ENCODE peak calls at places on chromosomes 1 and 21, in nine cellular contexts. I, E, O, K, X, T, D, W and F are unnamed samples.

GRCh38 chr1:181587870-181588438 is 104.6 kb downstream of the CACNA1E start:
- DNase-seq in I (no peak), E (no peak), O (peak; percentile 23), K (no peak), X (peak; percentile 6), T (no peak), D (no peak), W (no peak), F (peak; percentile 56)

GRCh38 chr1:168304865-168305264 is 24.2 kb downstream of the TBX19 start:
- DNase-seq in I (no peak), E (no peak), O (no peak), K (no peak), X (no peak), T (no peak), D (no peak), W (no peak), F (no peak)

GRCh38 chr1:172826096-172826741 is 167.3 kb downstream of the FASLG start:
- DNase-seq in I (peak; percentile 95), E (no peak), O (peak; percentile 39), K (peak; percentile 76), X (peak; percentile 21), T (no peak), D (no peak), W (peak; percentile 68), F (no peak)

GRCh38 chr21:42280356-42281195 is 34.6 kb downstream of the TFF3 start:
- DNase-seq in I (no peak), E (peak; percentile 66), O (no peak), K (no peak), X (no peak), T (no peak), D (no peak), W (no peak), F (no peak)

GRCh38 chr1:63362578-63362977 is 4.8 kb upstream of the ALG6 start:
- DNase-seq in I (no peak), E (no peak), O (no peak), K (no peak), X (no peak), T (no peak), D (no peak), W (no peak), F (no peak)

GRCh38 chr1:23150742-23151141 is 17.9 kb downstream of the LUZP1 start:
- DNase-seq in I (no peak), E (no peak), O (no peak), K (no peak), X (no peak), T (no peak), D (no peak), W (no peak), F (no peak)

GRCh38 chr1:57844382-57844980 is 420.6 kb upstream of the DAB1 start:
- DNase-seq in I (no peak), E (no peak), O (no peak), K (no peak), X (no peak), T (no peak), D (no peak), W (peak; percentile 40), F (no peak)

GRCh38 chr1:46520063-46520911 is 30.7 kb downstream of the DMBX1 start:
- DNase-seq in I (peak; percentile 70), E (peak; percentile 80), O (peak; percentile 92), K (peak; percentile 31), X (no peak), T (peak; percentile 51), D (no peak), W (peak; percentile 77), F (peak; percentile 87)

GRCh38 chr21:15243356-15243755 is 178.6 kb upstream of the NRIP1 start:
- DNase-seq in I (no peak), E (no peak), O (no peak), K (no peak), X (no peak), T (no peak), D (no peak), W (no peak), F (peak; percentile 44)

GRCh38 chr1:27349784-27350672 is 8.2 kb downstream of the SYTL1 start:
- DNase-seq in I (peak; percentile 76), E (peak; percentile 89), O (peak; percentile 92), K (peak; percentile 10), X (no peak), T (peak; percentile 52), D (no peak), W (peak; percentile 54), F (peak; percentile 94)

GRCh38 chr1:45876000-45876399 is 72.6 kb downstream of the MAST2 start:
- DNase-seq in I (no peak), E (no peak), O (no peak), K (no peak), X (no peak), T (no peak), D (no peak), W (no peak), F (no peak)

GRCh38 chr1:3141836-3142235 is 72.8 kb downstream of the PRDM16 start:
- DNase-seq in I (no peak), E (no peak), O (no peak), K (no peak), X (no peak), T (no peak), D (no peak), W (no peak), F (no peak)

GRCh38 chr1:51768971-51769601 is 109.4 kb downstream of the NRDC start:
- DNase-seq in I (peak; percentile 85), E (no peak), O (peak; percentile 68), K (no peak), X (peak; percentile 68), T (no peak), D (no peak), W (peak; percentile 71), F (peak; percentile 57)

GRCh38 chr1:68107771-68108170 is 57.3 kb upstream of the DIRAS3 start:
- DNase-seq in I (peak; percentile 57), E (no peak), O (no peak), K (no peak), X (no peak), T (no peak), D (no peak), W (peak; percentile 44), F (no peak)

GRCh38 chr1:235074335-235075120 is 54.1 kb downstream of the TOMM20 start:
- DNase-seq in I (peak; percentile 68), E (no peak), O (peak; percentile 70), K (peak; percentile 68), X (peak; percentile 87), T (no peak), D (no peak), W (peak; percentile 79), F (no peak)

GRCh38 chr1:19682257-19682656 is 17.6 kb downstream of the HTR6 start:
- DNase-seq in I (peak; percentile 80), E (no peak), O (no peak), K (peak; percentile 59), X (no peak), T (no peak), D (no peak), W (peak; percentile 84), F (no peak)

GRCh38 chr1:168637350-168637991 is 61.1 kb downstream of the XCL1 start:
- DNase-seq in I (peak; percentile 61), E (no peak), O (peak; percentile 76), K (no peak), X (peak; percentile 64), T (no peak), D (no peak), W (peak; percentile 67), F (no peak)

GRCh38 chr1:71948561-71948960 is 333.8 kb downstream of the NEGR1 start:
- DNase-seq in I (no peak), E (no peak), O (no peak), K (no peak), X (no peak), T (no peak), D (no peak), W (no peak), F (no peak)

GRCh38 chr21:31408306-31409088 is 64.4 kb upstream of the TIAM1 start:
- DNase-seq in I (no peak), E (no peak), O (no peak), K (no peak), X (no peak), T (no peak), D (no peak), W (no peak), F (no peak)

GRCh38 chr1:53070621-53071020 is 8.6 kb downstream of the PODN start:
- DNase-seq in I (no peak), E (peak; percentile 79), O (no peak), K (no peak), X (no peak), T (no peak), D (no peak), W (no peak), F (no peak)

GRCh38 chr21:38333290-38334272 is 76.8 kb downstream of the KCNJ15 start:
- DNase-seq in I (peak; percentile 59), E (no peak), O (no peak), K (no peak), X (peak; percentile 20), T (no peak), D (no peak), W (no peak), F (peak; percentile 57)
- TF ChIP-seq CTCF in I (peak; percentile 56), E (peak; percentile 12), O (peak; percentile 20), K (peak; percentile 28), X (peak; percentile 23), T (no peak), D (no peak), W (no peak), F (peak; percentile 77)

DNA sequence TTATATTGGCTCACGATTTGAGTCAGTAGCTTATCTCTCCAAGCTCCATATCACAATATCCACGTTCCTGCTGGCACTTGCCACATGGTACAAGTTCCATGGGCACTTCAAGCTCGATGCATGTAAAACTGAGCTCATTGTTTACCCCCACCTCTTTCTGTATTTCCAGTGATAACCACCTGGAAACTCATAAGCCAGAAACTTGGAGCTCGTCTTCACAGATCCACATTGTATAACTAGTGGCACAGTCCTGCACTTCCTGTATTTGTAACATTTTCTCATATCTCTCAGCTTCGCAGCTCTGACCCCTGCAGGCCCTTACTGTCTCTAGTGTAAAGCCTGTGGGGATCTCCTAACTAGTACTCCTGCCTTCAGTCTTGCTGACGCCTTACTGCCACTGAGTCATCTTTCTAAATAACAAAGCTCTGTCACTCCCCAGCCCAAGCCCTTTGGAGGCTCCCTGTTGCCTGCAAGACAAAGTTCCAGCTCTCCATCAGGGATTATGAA is 6.5 kb upstream of the C2CD4D start:
- DNase-seq in I (peak; percentile 65), E (no peak), O (no peak), K (no peak), X (peak; percentile 32), T (no peak), D (no peak), W (peak; percentile 80), F (peak; percentile 84)
- TF ChIP-seq CTCF in I (peak; percentile 20), E (no peak), O (no peak), K (peak; percentile 4), X (no peak), T (no peak), D (no peak), W (peak; percentile 25), F (peak; percentile 35)

DNA sequence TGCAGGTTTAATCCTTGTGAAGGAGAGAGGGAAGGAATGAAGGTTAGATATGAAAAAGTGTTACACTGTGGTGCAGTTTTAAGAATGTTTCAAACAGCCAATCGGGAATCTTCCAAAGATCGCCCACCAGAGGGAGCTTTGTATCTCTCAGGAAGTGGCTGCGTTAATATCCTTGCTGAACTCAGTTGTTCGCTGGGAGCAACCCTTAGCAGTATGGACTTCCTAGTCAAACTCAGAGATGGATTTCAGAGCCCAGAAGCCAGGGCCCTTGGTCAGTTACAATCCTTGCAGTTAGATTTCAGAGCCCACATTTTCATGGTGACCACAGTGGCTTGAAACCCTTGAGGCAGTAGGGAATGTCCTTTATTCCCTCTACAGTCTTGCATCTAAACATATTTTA is 136.2 kb downstream of the NTNG1 start:
- DNase-seq in I (peak; percentile 30), E (no peak), O (peak; percentile 74), K (peak; percentile 2), X (peak; percentile 41), T (no peak), D (no peak), W (peak; percentile 64), F (peak; percentile 83)
- TF ChIP-seq CTCF in I (peak; percentile 40), E (peak; percentile 24), O (peak; percentile 76), K (peak; percentile 68), X (peak; percentile 38), T (no peak), D (no peak), W (peak; percentile 69), F (peak; percentile 86)

GRCh38 chr1:192167941-192168685 is 9.9 kb downstream of the RGS18 start:
- DNase-seq in I (peak; percentile 54), E (no peak), O (no peak), K (no peak), X (no peak), T (no peak), D (no peak), W (peak; percentile 62), F (no peak)
- TF ChIP-seq CTCF in I (no peak), E (no peak), O (no peak), K (no peak), X (no peak), T (no peak), D (no peak), W (no peak), F (no peak)